ENCODE peak calls at places on chromosomes 11 and 22, in ten cellular contexts. One of them, this sample, is unnamed.

GRCh38 chr11:92880391-92880790 is 89.1 kb upstream of the MTNR1B start:
- DNase-seq in effector memory CD4-positive, alpha-beta T cell: no peak
- DNase-seq in omental fat pad: no peak
- DNase-seq in NB4: no peak
- DNase-seq in effector CD4-positive, alpha-beta T cell: no peak
- DNase-seq in activated naive CD4-positive, alpha-beta T cell treated with Interleukin-2 at 50 U/mL for 16 hours: no peak
- DNase-seq in stimulated activated CD4-positive, alpha-beta T cell treated with anti-CD3 and anti-CD28 coated beads, Interleukin-4, amount 100 ng/mL, for 4 hours: no peak
- DNase-seq in progenitor cell of endocrine pancreas: no peak
- DNase-seq in EL: peak
- DNase-seq in BE2C: no peak
- DNase-seq in this sample: no peak

GRCh38 chr11:12687740-12688139 is 13.5 kb downstream of the TEAD1 start:
- DNase-seq in effector memory CD4-positive, alpha-beta T cell: no peak
- DNase-seq in omental fat pad: no peak
- DNase-seq in NB4: no peak
- DNase-seq in effector CD4-positive, alpha-beta T cell: no peak
- DNase-seq in activated naive CD4-positive, alpha-beta T cell treated with Interleukin-2 at 50 U/mL for 16 hours: no peak
- DNase-seq in stimulated activated CD4-positive, alpha-beta T cell treated with anti-CD3 and anti-CD28 coated beads, Interleukin-4, amount 100 ng/mL, for 4 hours: no peak
- DNase-seq in progenitor cell of endocrine pancreas: peak
- DNase-seq in EL: no peak
- DNase-seq in BE2C: no peak
- DNase-seq in this sample: no peak

GRCh38 chr11:8740156-8740555 is 57.6 kb downstream of the RPL27A start:
- DNase-seq in effector memory CD4-positive, alpha-beta T cell: no peak
- DNase-seq in omental fat pad: no peak
- DNase-seq in NB4: no peak
- DNase-seq in effector CD4-positive, alpha-beta T cell: no peak
- DNase-seq in activated naive CD4-positive, alpha-beta T cell treated with Interleukin-2 at 50 U/mL for 16 hours: no peak
- DNase-seq in stimulated activated CD4-positive, alpha-beta T cell treated with anti-CD3 and anti-CD28 coated beads, Interleukin-4, amount 100 ng/mL, for 4 hours: no peak
- DNase-seq in progenitor cell of endocrine pancreas: no peak
- DNase-seq in EL: no peak
- DNase-seq in BE2C: no peak
- DNase-seq in this sample: no peak

GRCh38 chr11:35593143-35593542 is 25.1 kb upstream of the FJX1 start:
- DNase-seq in effector memory CD4-positive, alpha-beta T cell: no peak
- DNase-seq in omental fat pad: no peak
- DNase-seq in NB4: no peak
- DNase-seq in effector CD4-positive, alpha-beta T cell: no peak
- DNase-seq in activated naive CD4-positive, alpha-beta T cell treated with Interleukin-2 at 50 U/mL for 16 hours: no peak
- DNase-seq in stimulated activated CD4-positive, alpha-beta T cell treated with anti-CD3 and anti-CD28 coated beads, Interleukin-4, amount 100 ng/mL, for 4 hours: no peak
- DNase-seq in progenitor cell of endocrine pancreas: no peak
- DNase-seq in EL: peak
- DNase-seq in BE2C: no peak
- DNase-seq in this sample: no peak

GRCh38 chr11:65710424-65710823 is 1.6 kb upstream of the KAT5 start:
- DNase-seq in effector memory CD4-positive, alpha-beta T cell: no peak
- DNase-seq in omental fat pad: no peak
- DNase-seq in NB4: peak
- DNase-seq in effector CD4-positive, alpha-beta T cell: no peak
- DNase-seq in activated naive CD4-positive, alpha-beta T cell treated with Interleukin-2 at 50 U/mL for 16 hours: no peak
- DNase-seq in stimulated activated CD4-positive, alpha-beta T cell treated with anti-CD3 and anti-CD28 coated beads, Interleukin-4, amount 100 ng/mL, for 4 hours: no peak
- DNase-seq in progenitor cell of endocrine pancreas: no peak
- DNase-seq in EL: peak
- DNase-seq in BE2C: no peak
- DNase-seq in this sample: no peak

GRCh38 chr11:44711113-44711512 is 15.6 kb upstream of the TSPAN18 start:
- DNase-seq in effector memory CD4-positive, alpha-beta T cell: no peak
- DNase-seq in omental fat pad: no peak
- DNase-seq in NB4: no peak
- DNase-seq in effector CD4-positive, alpha-beta T cell: no peak
- DNase-seq in activated naive CD4-positive, alpha-beta T cell treated with Interleukin-2 at 50 U/mL for 16 hours: no peak
- DNase-seq in stimulated activated CD4-positive, alpha-beta T cell treated with anti-CD3 and anti-CD28 coated beads, Interleukin-4, amount 100 ng/mL, for 4 hours: no peak
- DNase-seq in progenitor cell of endocrine pancreas: no peak
- DNase-seq in EL: no peak
- DNase-seq in BE2C: peak
- DNase-seq in this sample: no peak

GRCh38 chr22:35037089-35037488 is 28.9 kb upstream of the ISX start:
- DNase-seq in effector memory CD4-positive, alpha-beta T cell: no peak
- DNase-seq in omental fat pad: no peak
- DNase-seq in NB4: peak
- DNase-seq in effector CD4-positive, alpha-beta T cell: no peak
- DNase-seq in activated naive CD4-positive, alpha-beta T cell treated with Interleukin-2 at 50 U/mL for 16 hours: no peak
- DNase-seq in stimulated activated CD4-positive, alpha-beta T cell treated with anti-CD3 and anti-CD28 coated beads, Interleukin-4, amount 100 ng/mL, for 4 hours: no peak
- DNase-seq in progenitor cell of endocrine pancreas: no peak
- DNase-seq in EL: no peak
- DNase-seq in BE2C: no peak
- DNase-seq in this sample: no peak

GRCh38 chr11:17573526-17573925 is 26.5 kb downstream of the OTOG start:
- DNase-seq in effector memory CD4-positive, alpha-beta T cell: no peak
- DNase-seq in omental fat pad: no peak
- DNase-seq in NB4: no peak
- DNase-seq in effector CD4-positive, alpha-beta T cell: no peak
- DNase-seq in activated naive CD4-positive, alpha-beta T cell treated with Interleukin-2 at 50 U/mL for 16 hours: no peak
- DNase-seq in stimulated activated CD4-positive, alpha-beta T cell treated with anti-CD3 and anti-CD28 coated beads, Interleukin-4, amount 100 ng/mL, for 4 hours: no peak
- DNase-seq in progenitor cell of endocrine pancreas: no peak
- DNase-seq in EL: no peak
- DNase-seq in BE2C: no peak
- DNase-seq in this sample: no peak

GRCh38 chr11:67373916-67374570 is 645 bp upstream of the CLCF1 start:
- DNase-seq in effector memory CD4-positive, alpha-beta T cell: no peak
- DNase-seq in omental fat pad: peak
- DNase-seq in NB4: peak
- DNase-seq in effector CD4-positive, alpha-beta T cell: peak
- DNase-seq in activated naive CD4-positive, alpha-beta T cell treated with Interleukin-2 at 50 U/mL for 16 hours: peak
- DNase-seq in stimulated activated CD4-positive, alpha-beta T cell treated with anti-CD3 and anti-CD28 coated beads, Interleukin-4, amount 100 ng/mL, for 4 hours: no peak
- DNase-seq in progenitor cell of endocrine pancreas: peak
- DNase-seq in EL: peak
- DNase-seq in BE2C: peak
- DNase-seq in this sample: peak

GRCh38 chr11:75779960-75780359 is 11.4 kb downstream of the DGAT2 start:
- DNase-seq in effector memory CD4-positive, alpha-beta T cell: no peak
- DNase-seq in omental fat pad: no peak
- DNase-seq in NB4: no peak
- DNase-seq in effector CD4-positive, alpha-beta T cell: no peak
- DNase-seq in activated naive CD4-positive, alpha-beta T cell treated with Interleukin-2 at 50 U/mL for 16 hours: no peak
- DNase-seq in stimulated activated CD4-positive, alpha-beta T cell treated with anti-CD3 and anti-CD28 coated beads, Interleukin-4, amount 100 ng/mL, for 4 hours: no peak
- DNase-seq in progenitor cell of endocrine pancreas: no peak
- DNase-seq in EL: no peak
- DNase-seq in BE2C: no peak
- DNase-seq in this sample: no peak

GRCh38 chr11:131748146-131749050 is 378.0 kb downstream of the NTM start:
- DNase-seq in effector memory CD4-positive, alpha-beta T cell: no peak
- DNase-seq in omental fat pad: no peak
- DNase-seq in NB4: peak
- DNase-seq in effector CD4-positive, alpha-beta T cell: no peak
- DNase-seq in activated naive CD4-positive, alpha-beta T cell treated with Interleukin-2 at 50 U/mL for 16 hours: no peak
- DNase-seq in stimulated activated CD4-positive, alpha-beta T cell treated with anti-CD3 and anti-CD28 coated beads, Interleukin-4, amount 100 ng/mL, for 4 hours: peak
- DNase-seq in progenitor cell of endocrine pancreas: peak
- DNase-seq in EL: peak
- DNase-seq in BE2C: peak
- DNase-seq in this sample: peak

GRCh38 chr11:118198370-118198769 is 21.9 kb upstream of the SCN2B start:
- DNase-seq in effector memory CD4-positive, alpha-beta T cell: peak
- DNase-seq in omental fat pad: peak
- DNase-seq in NB4: peak
- DNase-seq in effector CD4-positive, alpha-beta T cell: peak
- DNase-seq in activated naive CD4-positive, alpha-beta T cell treated with Interleukin-2 at 50 U/mL for 16 hours: peak
- DNase-seq in stimulated activated CD4-positive, alpha-beta T cell treated with anti-CD3 and anti-CD28 coated beads, Interleukin-4, amount 100 ng/mL, for 4 hours: peak
- DNase-seq in progenitor cell of endocrine pancreas: peak
- DNase-seq in EL: peak
- DNase-seq in BE2C: peak
- DNase-seq in this sample: peak

GRCh38 chr11:33532720-33533119 is 167.9 kb downstream of the C11orf91 start:
- DNase-seq in effector memory CD4-positive, alpha-beta T cell: no peak
- DNase-seq in omental fat pad: no peak
- DNase-seq in NB4: no peak
- DNase-seq in effector CD4-positive, alpha-beta T cell: no peak
- DNase-seq in activated naive CD4-positive, alpha-beta T cell treated with Interleukin-2 at 50 U/mL for 16 hours: no peak
- DNase-seq in stimulated activated CD4-positive, alpha-beta T cell treated with anti-CD3 and anti-CD28 coated beads, Interleukin-4, amount 100 ng/mL, for 4 hours: no peak
- DNase-seq in progenitor cell of endocrine pancreas: no peak
- DNase-seq in EL: no peak
- DNase-seq in BE2C: no peak
- DNase-seq in this sample: no peak

GRCh38 chr22:38881997-38882396 is 10.0 kb upstream of the CBX6 start:
- DNase-seq in effector memory CD4-positive, alpha-beta T cell: no peak
- DNase-seq in omental fat pad: no peak
- DNase-seq in NB4: no peak
- DNase-seq in effector CD4-positive, alpha-beta T cell: no peak
- DNase-seq in activated naive CD4-positive, alpha-beta T cell treated with Interleukin-2 at 50 U/mL for 16 hours: no peak
- DNase-seq in stimulated activated CD4-positive, alpha-beta T cell treated with anti-CD3 and anti-CD28 coated beads, Interleukin-4, amount 100 ng/mL, for 4 hours: no peak
- DNase-seq in progenitor cell of endocrine pancreas: no peak
- DNase-seq in EL: no peak
- DNase-seq in BE2C: no peak
- DNase-seq in this sample: no peak

GRCh38 chr22:48248901-48249455 is 1486.5 kb downstream of the TBC1D22A start:
- DNase-seq in effector memory CD4-positive, alpha-beta T cell: no peak
- DNase-seq in omental fat pad: no peak
- DNase-seq in NB4: no peak
- DNase-seq in effector CD4-positive, alpha-beta T cell: no peak
- DNase-seq in activated naive CD4-positive, alpha-beta T cell treated with Interleukin-2 at 50 U/mL for 16 hours: no peak
- DNase-seq in stimulated activated CD4-positive, alpha-beta T cell treated with anti-CD3 and anti-CD28 coated beads, Interleukin-4, amount 100 ng/mL, for 4 hours: no peak
- DNase-seq in progenitor cell of endocrine pancreas: no peak
- DNase-seq in EL: no peak
- DNase-seq in BE2C: no peak
- DNase-seq in this sample: no peak

GRCh38 chr22:38402204-38402603 is 52.8 kb downstream of the KCNJ4 start:
- DNase-seq in effector memory CD4-positive, alpha-beta T cell: no peak
- DNase-seq in omental fat pad: no peak
- DNase-seq in NB4: no peak
- DNase-seq in effector CD4-positive, alpha-beta T cell: no peak
- DNase-seq in activated naive CD4-positive, alpha-beta T cell treated with Interleukin-2 at 50 U/mL for 16 hours: no peak
- DNase-seq in stimulated activated CD4-positive, alpha-beta T cell treated with anti-CD3 and anti-CD28 coated beads, Interleukin-4, amount 100 ng/mL, for 4 hours: no peak
- DNase-seq in progenitor cell of endocrine pancreas: no peak
- DNase-seq in EL: no peak
- DNase-seq in BE2C: no peak
- DNase-seq in this sample: no peak

GRCh38 chr11:132177106-132177505 is 806.7 kb downstream of the NTM start:
- DNase-seq in effector memory CD4-positive, alpha-beta T cell: no peak
- DNase-seq in omental fat pad: no peak
- DNase-seq in NB4: peak
- DNase-seq in effector CD4-positive, alpha-beta T cell: no peak
- DNase-seq in activated naive CD4-positive, alpha-beta T cell treated with Interleukin-2 at 50 U/mL for 16 hours: no peak
- DNase-seq in stimulated activated CD4-positive, alpha-beta T cell treated with anti-CD3 and anti-CD28 coated beads, Interleukin-4, amount 100 ng/mL, for 4 hours: no peak
- DNase-seq in progenitor cell of endocrine pancreas: peak
- DNase-seq in EL: peak
- DNase-seq in BE2C: no peak
- DNase-seq in this sample: no peak

GRCh38 chr22:44091021-44091721 is 67.1 kb downstream of the PARVB start:
- DNase-seq in effector memory CD4-positive, alpha-beta T cell: no peak
- DNase-seq in omental fat pad: no peak
- DNase-seq in NB4: peak
- DNase-seq in effector CD4-positive, alpha-beta T cell: no peak
- DNase-seq in activated naive CD4-positive, alpha-beta T cell treated with Interleukin-2 at 50 U/mL for 16 hours: peak
- DNase-seq in stimulated activated CD4-positive, alpha-beta T cell treated with anti-CD3 and anti-CD28 coated beads, Interleukin-4, amount 100 ng/mL, for 4 hours: peak
- DNase-seq in progenitor cell of endocrine pancreas: no peak
- DNase-seq in EL: peak
- DNase-seq in BE2C: peak
- DNase-seq in this sample: no peak

GRCh38 chr11:109552376-109552775 is 130.4 kb downstream of the C11orf87 start:
- DNase-seq in effector memory CD4-positive, alpha-beta T cell: no peak
- DNase-seq in omental fat pad: no peak
- DNase-seq in NB4: no peak
- DNase-seq in effector CD4-positive, alpha-beta T cell: no peak
- DNase-seq in activated naive CD4-positive, alpha-beta T cell treated with Interleukin-2 at 50 U/mL for 16 hours: no peak
- DNase-seq in stimulated activated CD4-positive, alpha-beta T cell treated with anti-CD3 and anti-CD28 coated beads, Interleukin-4, amount 100 ng/mL, for 4 hours: no peak
- DNase-seq in progenitor cell of endocrine pancreas: no peak
- DNase-seq in EL: peak
- DNase-seq in BE2C: no peak
- DNase-seq in this sample: no peak

GRCh38 chr11:37076866-37077265 is 478.8 kb upstream of the RAG2 start:
- DNase-seq in effector memory CD4-positive, alpha-beta T cell: no peak
- DNase-seq in omental fat pad: no peak
- DNase-seq in NB4: peak
- DNase-seq in effector CD4-positive, alpha-beta T cell: no peak
- DNase-seq in activated naive CD4-positive, alpha-beta T cell treated with Interleukin-2 at 50 U/mL for 16 hours: no peak
- DNase-seq in stimulated activated CD4-positive, alpha-beta T cell treated with anti-CD3 and anti-CD28 coated beads, Interleukin-4, amount 100 ng/mL, for 4 hours: no peak
- DNase-seq in progenitor cell of endocrine pancreas: no peak
- DNase-seq in EL: no peak
- DNase-seq in BE2C: no peak
- DNase-seq in this sample: no peak

GRCh38 chr11:63958013-63958412 is 16.4 kb upstream of the COX8A start:
- DNase-seq in effector memory CD4-positive, alpha-beta T cell: no peak
- DNase-seq in omental fat pad: no peak
- DNase-seq in NB4: no peak
- DNase-seq in effector CD4-positive, alpha-beta T cell: no peak
- DNase-seq in activated naive CD4-positive, alpha-beta T cell treated with Interleukin-2 at 50 U/mL for 16 hours: no peak
- DNase-seq in stimulated activated CD4-positive, alpha-beta T cell treated with anti-CD3 and anti-CD28 coated beads, Interleukin-4, amount 100 ng/mL, for 4 hours: no peak
- DNase-seq in progenitor cell of endocrine pancreas: no peak
- DNase-seq in EL: no peak
- DNase-seq in BE2C: no peak
- DNase-seq in this sample: no peak

GRCh38 chr11:84969103-84969502 is 658.0 kb downstream of the DLG2 start:
- DNase-seq in effector memory CD4-positive, alpha-beta T cell: no peak
- DNase-seq in omental fat pad: no peak
- DNase-seq in NB4: no peak
- DNase-seq in effector CD4-positive, alpha-beta T cell: no peak
- DNase-seq in activated naive CD4-positive, alpha-beta T cell treated with Interleukin-2 at 50 U/mL for 16 hours: no peak
- DNase-seq in stimulated activated CD4-positive, alpha-beta T cell treated with anti-CD3 and anti-CD28 coated beads, Interleukin-4, amount 100 ng/mL, for 4 hours: no peak
- DNase-seq in progenitor cell of endocrine pancreas: no peak
- DNase-seq in EL: no peak
- DNase-seq in BE2C: no peak
- DNase-seq in this sample: no peak

GRCh38 chr22:39452740-39453040 is 4.1 kb upstream of the MGAT3 start:
- DNase-seq in effector memory CD4-positive, alpha-beta T cell: no peak
- DNase-seq in omental fat pad: no peak
- DNase-seq in NB4: no peak
- DNase-seq in effector CD4-positive, alpha-beta T cell: no peak
- DNase-seq in activated naive CD4-positive, alpha-beta T cell treated with Interleukin-2 at 50 U/mL for 16 hours: no peak
- DNase-seq in stimulated activated CD4-positive, alpha-beta T cell treated with anti-CD3 and anti-CD28 coated beads, Interleukin-4, amount 100 ng/mL, for 4 hours: no peak
- DNase-seq in progenitor cell of endocrine pancreas: no peak
- DNase-seq in EL: no peak
- DNase-seq in BE2C: no peak
- DNase-seq in this sample: no peak

GRCh38 chr11:9787981-9788521 is 124.2 kb downstream of the SWAP70 start:
- DNase-seq in effector memory CD4-positive, alpha-beta T cell: no peak
- DNase-seq in omental fat pad: no peak
- DNase-seq in NB4: peak
- DNase-seq in effector CD4-positive, alpha-beta T cell: no peak
- DNase-seq in activated naive CD4-positive, alpha-beta T cell treated with Interleukin-2 at 50 U/mL for 16 hours: no peak
- DNase-seq in stimulated activated CD4-positive, alpha-beta T cell treated with anti-CD3 and anti-CD28 coated beads, Interleukin-4, amount 100 ng/mL, for 4 hours: no peak
- DNase-seq in progenitor cell of endocrine pancreas: no peak
- DNase-seq in EL: peak
- DNase-seq in BE2C: no peak
- DNase-seq in this sample: no peak

GRCh38 chr11:22432331-22433065 is 94.3 kb downstream of the SLC17A6 start:
- DNase-seq in effector memory CD4-positive, alpha-beta T cell: no peak
- DNase-seq in omental fat pad: no peak
- DNase-seq in NB4: no peak
- DNase-seq in effector CD4-positive, alpha-beta T cell: no peak
- DNase-seq in activated naive CD4-positive, alpha-beta T cell treated with Interleukin-2 at 50 U/mL for 16 hours: peak
- DNase-seq in stimulated activated CD4-positive, alpha-beta T cell treated with anti-CD3 and anti-CD28 coated beads, Interleukin-4, amount 100 ng/mL, for 4 hours: no peak
- DNase-seq in progenitor cell of endocrine pancreas: no peak
- DNase-seq in EL: no peak
- DNase-seq in BE2C: peak
- DNase-seq in this sample: no peak

GRCh38 chr11:69531071-69531716 is 49.7 kb downstream of the LINC01488 start:
- DNase-seq in effector memory CD4-positive, alpha-beta T cell: no peak
- DNase-seq in omental fat pad: no peak
- DNase-seq in NB4: no peak
- DNase-seq in effector CD4-positive, alpha-beta T cell: no peak
- DNase-seq in activated naive CD4-positive, alpha-beta T cell treated with Interleukin-2 at 50 U/mL for 16 hours: no peak
- DNase-seq in stimulated activated CD4-positive, alpha-beta T cell treated with anti-CD3 and anti-CD28 coated beads, Interleukin-4, amount 100 ng/mL, for 4 hours: no peak
- DNase-seq in progenitor cell of endocrine pancreas: no peak
- DNase-seq in EL: no peak
- DNase-seq in BE2C: no peak
- DNase-seq in this sample: no peak

GRCh38 chr22:48832592-48832991 is 995.1 kb downstream of the BRD1 start:
- DNase-seq in effector memory CD4-positive, alpha-beta T cell: no peak
- DNase-seq in omental fat pad: no peak
- DNase-seq in NB4: peak
- DNase-seq in effector CD4-positive, alpha-beta T cell: no peak
- DNase-seq in activated naive CD4-positive, alpha-beta T cell treated with Interleukin-2 at 50 U/mL for 16 hours: peak
- DNase-seq in stimulated activated CD4-positive, alpha-beta T cell treated with anti-CD3 and anti-CD28 coated beads, Interleukin-4, amount 100 ng/mL, for 4 hours: no peak
- DNase-seq in progenitor cell of endocrine pancreas: no peak
- DNase-seq in EL: no peak
- DNase-seq in BE2C: no peak
- DNase-seq in this sample: no peak

GRCh38 chr11:64724863-64725535 is 2.0 kb upstream of the NRXN2 start:
- DNase-seq in effector memory CD4-positive, alpha-beta T cell: no peak
- DNase-seq in omental fat pad: no peak
- DNase-seq in NB4: peak
- DNase-seq in effector CD4-positive, alpha-beta T cell: no peak
- DNase-seq in activated naive CD4-positive, alpha-beta T cell treated with Interleukin-2 at 50 U/mL for 16 hours: no peak
- DNase-seq in stimulated activated CD4-positive, alpha-beta T cell treated with anti-CD3 and anti-CD28 coated beads, Interleukin-4, amount 100 ng/mL, for 4 hours: no peak
- DNase-seq in progenitor cell of endocrine pancreas: no peak
- DNase-seq in EL: no peak
- DNase-seq in BE2C: no peak
- DNase-seq in this sample: no peak